ENCODE peak calls at places on chromosomes 13 and 19, in eight cellular contexts. One of them, this sample, is unnamed.

GRCh38 chr13:30968734-30969335 is 36.4 kb downstream of the TEX26 start:
- ATAC-seq in upper lobe of left lung: no peak
- ATAC-seq in HepG2: no peak
- ATAC-seq in body of pancreas: no peak
- ATAC-seq in HCT116: no peak
- ATAC-seq in right lobe of liver: no peak
- ATAC-seq in heart left ventricle: no peak
- ATAC-seq in gastrocnemius medialis: no peak
- ATAC-seq in this sample: no peak

GRCh38 chr19:14676762-14677161 is 2.1 kb upstream of the ADGRE3 start:
- ATAC-seq in upper lobe of left lung: no peak
- ATAC-seq in HepG2: no peak
- ATAC-seq in body of pancreas: no peak
- ATAC-seq in HCT116: no peak
- ATAC-seq in right lobe of liver: no peak
- ATAC-seq in heart left ventricle: no peak
- ATAC-seq in gastrocnemius medialis: no peak
- ATAC-seq in this sample: no peak

GRCh38 chr19:10519421-10519820 is 2.2 kb upstream of the S1PR5 start:
- ATAC-seq in upper lobe of left lung: no peak
- ATAC-seq in HepG2: no peak
- ATAC-seq in body of pancreas: no peak
- ATAC-seq in HCT116: no peak
- ATAC-seq in right lobe of liver: no peak
- ATAC-seq in heart left ventricle: no peak
- ATAC-seq in gastrocnemius medialis: no peak
- ATAC-seq in this sample: no peak

GRCh38 chr19:16067205-16067938 is 8.9 kb upstream of the TPM4 start:
- ATAC-seq in upper lobe of left lung: peak
- ATAC-seq in HepG2: no peak
- ATAC-seq in body of pancreas: peak
- ATAC-seq in HCT116: peak
- ATAC-seq in right lobe of liver: peak
- ATAC-seq in heart left ventricle: peak
- ATAC-seq in gastrocnemius medialis: no peak
- ATAC-seq in this sample: peak

GRCh38 chr13:72643339-72643989 is 84.0 kb downstream of the MZT1 start:
- ATAC-seq in upper lobe of left lung: no peak
- ATAC-seq in HepG2: peak
- ATAC-seq in body of pancreas: no peak
- ATAC-seq in HCT116: peak
- ATAC-seq in right lobe of liver: peak
- ATAC-seq in heart left ventricle: no peak
- ATAC-seq in gastrocnemius medialis: no peak
- ATAC-seq in this sample: no peak

GRCh38 chr13:48265217-48265815 is 32.3 kb downstream of the ITM2B start:
- ATAC-seq in upper lobe of left lung: peak
- ATAC-seq in HepG2: no peak
- ATAC-seq in body of pancreas: no peak
- ATAC-seq in HCT116: no peak
- ATAC-seq in right lobe of liver: peak
- ATAC-seq in heart left ventricle: no peak
- ATAC-seq in gastrocnemius medialis: no peak
- ATAC-seq in this sample: no peak

GRCh38 chr13:43675577-43675976 is 111.2 kb downstream of the ENOX1 start:
- ATAC-seq in upper lobe of left lung: no peak
- ATAC-seq in HepG2: no peak
- ATAC-seq in body of pancreas: no peak
- ATAC-seq in HCT116: no peak
- ATAC-seq in right lobe of liver: no peak
- ATAC-seq in heart left ventricle: no peak
- ATAC-seq in gastrocnemius medialis: no peak
- ATAC-seq in this sample: no peak

GRCh38 chr13:98978280-98978679 is 416 bp upstream of the DOCK9 start:
- ATAC-seq in upper lobe of left lung: no peak
- ATAC-seq in HepG2: no peak
- ATAC-seq in body of pancreas: peak
- ATAC-seq in HCT116: peak
- ATAC-seq in right lobe of liver: peak
- ATAC-seq in heart left ventricle: no peak
- ATAC-seq in gastrocnemius medialis: no peak
- ATAC-seq in this sample: no peak

GRCh38 chr19:39845621-39846175 is 481 bp downstream of the FBL start:
- ATAC-seq in upper lobe of left lung: peak
- ATAC-seq in HepG2: peak
- ATAC-seq in body of pancreas: peak
- ATAC-seq in HCT116: peak
- ATAC-seq in right lobe of liver: peak
- ATAC-seq in heart left ventricle: peak
- ATAC-seq in gastrocnemius medialis: peak
- ATAC-seq in this sample: no peak

DNA sequence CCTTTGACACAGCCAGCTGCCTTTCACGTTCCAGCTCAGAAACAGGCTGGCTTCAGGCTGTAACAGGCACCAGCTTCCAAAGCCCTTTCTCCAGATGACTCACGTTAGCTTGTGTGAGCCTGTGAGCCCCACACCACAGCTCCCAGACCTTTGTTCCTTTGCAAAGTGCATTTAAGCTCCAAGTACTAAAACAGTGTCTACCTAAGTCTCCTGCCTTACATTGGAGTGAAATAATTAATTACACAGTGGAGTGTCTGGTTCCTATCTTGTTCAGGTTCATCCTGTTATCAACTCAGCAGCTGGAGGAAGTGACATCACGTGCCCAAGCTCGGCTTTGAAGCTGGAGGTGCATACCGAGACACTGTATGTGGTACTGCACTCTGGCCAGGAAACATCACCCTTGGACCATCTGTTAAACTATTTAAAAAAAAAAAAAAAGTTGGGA is 475.8 kb downstream of the FOXO1 start:
- ATAC-seq in upper lobe of left lung: peak
- ATAC-seq in HepG2: peak
- ATAC-seq in body of pancreas: peak
- ATAC-seq in HCT116: no peak
- ATAC-seq in right lobe of liver: peak
- ATAC-seq in heart left ventricle: peak
- ATAC-seq in gastrocnemius medialis: peak
- ATAC-seq in this sample: peak
- TF ChIP-seq POLR2A in upper lobe of left lung: no peak
- TF ChIP-seq POLR2A in HepG2: no peak
- TF ChIP-seq POLR2A in body of pancreas: no peak
- TF ChIP-seq POLR2A in HCT116: no peak
- TF ChIP-seq POLR2A in right lobe of liver: no peak
- TF ChIP-seq POLR2A in heart left ventricle: no peak
- TF ChIP-seq POLR2A in gastrocnemius medialis: no peak
- TF ChIP-seq POLR2A in this sample: no peak

GRCh38 chr19:17458970-17459369 is 1.8 kb downstream of the NXNL1 start:
- ATAC-seq in upper lobe of left lung: no peak
- ATAC-seq in HepG2: no peak
- ATAC-seq in body of pancreas: no peak
- ATAC-seq in HCT116: peak
- ATAC-seq in right lobe of liver: no peak
- ATAC-seq in heart left ventricle: no peak
- ATAC-seq in gastrocnemius medialis: no peak
- ATAC-seq in this sample: no peak

GRCh38 chr19:17456127-17456526 is 4.6 kb downstream of the NXNL1 start:
- ATAC-seq in upper lobe of left lung: no peak
- ATAC-seq in HepG2: no peak
- ATAC-seq in body of pancreas: no peak
- ATAC-seq in HCT116: no peak
- ATAC-seq in right lobe of liver: no peak
- ATAC-seq in heart left ventricle: no peak
- ATAC-seq in gastrocnemius medialis: no peak
- ATAC-seq in this sample: no peak

GRCh38 chr19:17457621-17458020 is 3.1 kb downstream of the NXNL1 start:
- ATAC-seq in upper lobe of left lung: no peak
- ATAC-seq in HepG2: no peak
- ATAC-seq in body of pancreas: no peak
- ATAC-seq in HCT116: no peak
- ATAC-seq in right lobe of liver: no peak
- ATAC-seq in heart left ventricle: no peak
- ATAC-seq in gastrocnemius medialis: no peak
- ATAC-seq in this sample: no peak

GRCh38 chr19:17455711-17456123 is 5.0 kb downstream of the NXNL1 start:
- ATAC-seq in upper lobe of left lung: no peak
- ATAC-seq in HepG2: peak
- ATAC-seq in body of pancreas: peak
- ATAC-seq in HCT116: no peak
- ATAC-seq in right lobe of liver: peak
- ATAC-seq in heart left ventricle: no peak
- ATAC-seq in gastrocnemius medialis: no peak
- ATAC-seq in this sample: no peak

GRCh38 chr19:17460372-17461230 is at the start of gene NXNL1:
- ATAC-seq in upper lobe of left lung: no peak
- ATAC-seq in HepG2: peak
- ATAC-seq in body of pancreas: no peak
- ATAC-seq in HCT116: no peak
- ATAC-seq in right lobe of liver: no peak
- ATAC-seq in heart left ventricle: no peak
- ATAC-seq in gastrocnemius medialis: no peak
- ATAC-seq in this sample: no peak
- TF ChIP-seq POLR2A in upper lobe of left lung: no peak
- TF ChIP-seq POLR2A in HepG2: no peak
- TF ChIP-seq POLR2A in body of pancreas: no peak
- TF ChIP-seq POLR2A in HCT116: no peak
- TF ChIP-seq POLR2A in right lobe of liver: no peak
- TF ChIP-seq POLR2A in heart left ventricle: no peak
- TF ChIP-seq POLR2A in gastrocnemius medialis: no peak
- TF ChIP-seq POLR2A in this sample: no peak

GRCh38 chr19:38264486-38265212 is at the start of gene SPINT2:
- ATAC-seq in upper lobe of left lung: peak
- ATAC-seq in HepG2: no peak
- ATAC-seq in body of pancreas: peak
- ATAC-seq in HCT116: peak
- ATAC-seq in right lobe of liver: peak
- ATAC-seq in heart left ventricle: peak
- ATAC-seq in gastrocnemius medialis: no peak
- ATAC-seq in this sample: peak
- TF ChIP-seq POLR2A in upper lobe of left lung: no peak
- TF ChIP-seq POLR2A in HepG2: no peak
- TF ChIP-seq POLR2A in body of pancreas: peak
- TF ChIP-seq POLR2A in HCT116: peak
- TF ChIP-seq POLR2A in right lobe of liver: peak
- TF ChIP-seq POLR2A in heart left ventricle: no peak
- TF ChIP-seq POLR2A in gastrocnemius medialis: no peak
- TF ChIP-seq POLR2A in this sample: no peak

GRCh38 chr19:54137913-54138776 is 583 bp downstream of the CNOT3 start:
- ATAC-seq in upper lobe of left lung: no peak
- ATAC-seq in HepG2: no peak
- ATAC-seq in body of pancreas: no peak
- ATAC-seq in HCT116: no peak
- ATAC-seq in right lobe of liver: no peak
- ATAC-seq in heart left ventricle: no peak
- ATAC-seq in gastrocnemius medialis: no peak
- ATAC-seq in this sample: no peak
- TF ChIP-seq POLR2A in upper lobe of left lung: no peak
- TF ChIP-seq POLR2A in HepG2: no peak
- TF ChIP-seq POLR2A in body of pancreas: no peak
- TF ChIP-seq POLR2A in HCT116: no peak
- TF ChIP-seq POLR2A in right lobe of liver: peak
- TF ChIP-seq POLR2A in heart left ventricle: no peak
- TF ChIP-seq POLR2A in gastrocnemius medialis: no peak
- TF ChIP-seq POLR2A in this sample: no peak

DNA sequence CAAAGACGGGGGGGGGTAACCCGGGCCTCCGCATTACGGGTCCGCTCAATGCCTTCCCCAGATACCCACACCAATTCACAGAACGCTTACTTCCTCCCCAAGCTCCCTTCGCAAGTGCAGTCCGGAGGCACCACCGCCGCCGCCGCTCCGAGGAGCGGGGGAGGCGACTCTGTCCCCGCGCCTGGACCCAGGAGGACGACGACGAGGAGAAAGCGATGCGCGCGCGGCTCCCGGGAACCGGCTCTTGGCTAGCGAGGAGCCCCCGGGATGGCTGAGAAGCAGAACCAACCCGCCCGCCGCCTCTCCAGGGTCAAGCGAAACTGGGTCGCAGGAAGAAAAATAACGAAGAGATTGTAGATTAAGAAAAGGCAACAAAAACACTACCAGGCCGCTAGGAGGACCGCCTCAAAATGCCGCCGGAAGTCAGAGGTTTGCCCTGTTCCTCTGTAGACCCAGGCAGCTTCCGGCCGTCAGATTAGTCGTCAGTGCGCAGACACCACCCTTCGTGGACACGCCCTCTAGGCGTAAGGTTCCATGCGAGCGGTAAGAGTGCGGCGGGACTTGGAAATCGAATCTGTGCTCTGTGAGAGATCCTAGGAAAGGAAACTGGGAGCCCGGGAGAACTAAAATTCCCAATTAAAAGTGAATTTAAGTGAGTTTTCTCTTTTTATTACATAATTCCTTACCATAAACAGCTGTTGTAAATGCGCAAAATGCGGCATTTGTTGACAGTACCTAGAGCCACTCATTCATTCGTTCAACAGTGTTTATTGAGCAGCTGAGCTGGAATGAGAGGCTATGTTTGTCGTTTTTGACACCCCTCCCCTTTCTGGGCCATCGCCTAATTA is at the start of gene ZC3H13:
- ATAC-seq in upper lobe of left lung: peak
- ATAC-seq in HepG2: peak
- ATAC-seq in body of pancreas: peak
- ATAC-seq in HCT116: peak
- ATAC-seq in right lobe of liver: peak
- ATAC-seq in heart left ventricle: peak
- ATAC-seq in gastrocnemius medialis: peak
- ATAC-seq in this sample: peak
- TF ChIP-seq POLR2A in upper lobe of left lung: no peak
- TF ChIP-seq POLR2A in HepG2: peak
- TF ChIP-seq POLR2A in body of pancreas: peak
- TF ChIP-seq POLR2A in HCT116: peak
- TF ChIP-seq POLR2A in right lobe of liver: peak
- TF ChIP-seq POLR2A in heart left ventricle: no peak
- TF ChIP-seq POLR2A in gastrocnemius medialis: peak
- TF ChIP-seq POLR2A in this sample: peak

GRCh38 chr19:57947419-57948134 is at the start of gene ZNF256:
- ATAC-seq in upper lobe of left lung: peak
- ATAC-seq in HepG2: peak
- ATAC-seq in body of pancreas: peak
- ATAC-seq in HCT116: no peak
- ATAC-seq in right lobe of liver: peak
- ATAC-seq in heart left ventricle: peak
- ATAC-seq in gastrocnemius medialis: peak
- ATAC-seq in this sample: peak
- TF ChIP-seq POLR2A in upper lobe of left lung: no peak
- TF ChIP-seq POLR2A in HepG2: peak
- TF ChIP-seq POLR2A in body of pancreas: peak
- TF ChIP-seq POLR2A in HCT116: no peak
- TF ChIP-seq POLR2A in right lobe of liver: no peak
- TF ChIP-seq POLR2A in heart left ventricle: no peak
- TF ChIP-seq POLR2A in gastrocnemius medialis: no peak
- TF ChIP-seq POLR2A in this sample: peak

GRCh38 chr19:12294308-12295158 is at the start of gene ZNF44:
- ATAC-seq in upper lobe of left lung: peak
- ATAC-seq in HepG2: peak
- ATAC-seq in body of pancreas: peak
- ATAC-seq in HCT116: peak
- ATAC-seq in right lobe of liver: peak
- ATAC-seq in heart left ventricle: peak
- ATAC-seq in gastrocnemius medialis: peak
- ATAC-seq in this sample: peak
- TF ChIP-seq POLR2A in upper lobe of left lung: no peak
- TF ChIP-seq POLR2A in HepG2: peak
- TF ChIP-seq POLR2A in body of pancreas: peak
- TF ChIP-seq POLR2A in HCT116: no peak
- TF ChIP-seq POLR2A in right lobe of liver: peak
- TF ChIP-seq POLR2A in heart left ventricle: peak
- TF ChIP-seq POLR2A in gastrocnemius medialis: peak
- TF ChIP-seq POLR2A in this sample: peak

GRCh38 chr19:35628565-35629331 is at the start of gene RBM42:
- ATAC-seq in upper lobe of left lung: peak
- ATAC-seq in HepG2: peak
- ATAC-seq in body of pancreas: peak
- ATAC-seq in HCT116: peak
- ATAC-seq in right lobe of liver: peak
- ATAC-seq in heart left ventricle: peak
- ATAC-seq in gastrocnemius medialis: peak
- ATAC-seq in this sample: peak
- TF ChIP-seq POLR2A in upper lobe of left lung: peak
- TF ChIP-seq POLR2A in HepG2: peak
- TF ChIP-seq POLR2A in body of pancreas: peak
- TF ChIP-seq POLR2A in HCT116: peak
- TF ChIP-seq POLR2A in right lobe of liver: peak
- TF ChIP-seq POLR2A in heart left ventricle: no peak
- TF ChIP-seq POLR2A in gastrocnemius medialis: peak
- TF ChIP-seq POLR2A in this sample: peak